ENCODE peak calls at places on chromosome 22, in six cellular contexts. M is adipocyte, S is ovary, D is HCT116, P is heart left ventricle, X is IMR-90. R is an unnamed sample.

GRCh38 chr22:42357634-42358296 is 74.4 kb downstream of the NFAM1 start:
- DNase-seq in M (no peak), S (no peak), D (no peak), P (peak; percentile 46), X (no peak), R (peak; percentile 34)

GRCh38 chr22:18947905-18948304 is 11.8 kb upstream of the PRODH start:
- DNase-seq in M (no peak), S (no peak), D (no peak), P (peak; percentile 1), X (no peak), R (no peak)

GRCh38 chr22:29517215-29517908 is 36.2 kb downstream of the THOC5 start:
- DNase-seq in M (no peak), S (no peak), D (no peak), P (peak; percentile 17), X (no peak), R (no peak)

GRCh38 chr22:48837341-48837935 is 990.2 kb downstream of the BRD1 start:
- DNase-seq in M (no peak), S (no peak), D (no peak), P (no peak), X (no peak), R (no peak)

GRCh38 chr22:39292002-39292401 is 27.4 kb downstream of the RPL3 start:
- DNase-seq in M (no peak), S (peak; percentile 59), D (no peak), P (no peak), X (no peak), R (peak; percentile 85)

GRCh38 chr22:42324991-42325710 is 54.7 kb upstream of the TCF20 start:
- DNase-seq in M (no peak), S (no peak), D (no peak), P (no peak), X (no peak), R (peak; percentile 6)

GRCh38 chr22:29359469-29359868 is 28.9 kb downstream of the AP1B1 start:
- DNase-seq in M (peak; percentile 70), S (peak; percentile 62), D (peak; percentile 16), P (peak; percentile 55), X (peak; percentile 53), R (peak; percentile 39)

GRCh38 chr22:41369089-41369745 is 12.5 kb upstream of the TEF start:
- DNase-seq in M (no peak), S (peak; percentile 47), D (no peak), P (no peak), X (no peak), R (no peak)

GRCh38 chr22:45597460-45598192 is 74.0 kb upstream of the ATXN10 start:
- DNase-seq in M (no peak), S (no peak), D (no peak), P (no peak), X (no peak), R (peak; percentile 88)

GRCh38 chr22:45554040-45554406 is 51.3 kb downstream of the FBLN1 start:
- DNase-seq in M (no peak), S (no peak), D (no peak), P (no peak), X (no peak), R (no peak)

GRCh38 chr22:46794491-46794890 is 32.0 kb downstream of the TBC1D22A start:
- DNase-seq in M (no peak), S (no peak), D (no peak), P (no peak), X (no peak), R (no peak)
- H3K36me3 ChIP-seq in M (peaks cover 27% of the 10 kb centered on the region), S (no peaks in the 10 kb centered on the region), D (peaks cover 6% of the 10 kb centered on the region), P (peaks cover 59% of the 10 kb centered on the region), X (peaks cover 30% of the 10 kb centered on the region), R (peaks cover 8% of the 10 kb centered on the region)

GRCh38 chr22:31567702-31568101 is 71.4 kb downstream of the SFI1 start:
- DNase-seq in M (no peak), S (no peak), D (no peak), P (no peak), X (no peak), R (no peak)
- H3K4me1 ChIP-seq in M (peaks cover 6% of the 10 kb centered on the region), S (no peaks in the 10 kb centered on the region), D (no peaks in the 10 kb centered on the region), P (no peaks in the 10 kb centered on the region), X (peaks cover 3% of the 10 kb centered on the region), R (no peaks in the 10 kb centered on the region)

GRCh38 chr22:19970479-19971275 is 29.1 kb upstream of the TXNRD2 start:
- DNase-seq in M (peak; percentile 77), S (peak; percentile 76), D (no peak), P (peak; percentile 56), X (peak; percentile 51), R (peak; percentile 63)

GRCh38 chr22:19970031-19970478 is 28.4 kb upstream of the TXNRD2 start:
- DNase-seq in M (no peak), S (no peak), D (no peak), P (no peak), X (no peak), R (no peak)

GRCh38 chr22:19972251-19972650 is 30.6 kb upstream of the TXNRD2 start:
- DNase-seq in M (no peak), S (no peak), D (no peak), P (no peak), X (no peak), R (no peak)

GRCh38 chr22:19972652-19973550 is 31.3 kb upstream of the TXNRD2 start:
- DNase-seq in M (no peak), S (no peak), D (no peak), P (no peak), X (no peak), R (no peak)

GRCh38 chr22:19971276-19972124 is 29.9 kb upstream of the TXNRD2 start:
- DNase-seq in M (no peak), S (no peak), D (no peak), P (no peak), X (no peak), R (no peak)
- H3K36me3 ChIP-seq in M (peaks cover 23% of the 10 kb centered on the region), S (no peaks in the 10 kb centered on the region), D (peaks cover 19% of the 10 kb centered on the region), P (peaks cover 43% of the 10 kb centered on the region), X (peaks cover 51% of the 10 kb centered on the region), R (no peaks in the 10 kb centered on the region)

GRCh38 chr22:22352376-22352999 is 107.9 kb downstream of the VPREB1 start:
- DNase-seq in M (no peak), S (no peak), D (no peak), P (no peak), X (no peak), R (no peak)
- H3K4me1 ChIP-seq in M (no peaks in the 10 kb centered on the region), S (no peaks in the 10 kb centered on the region), D (peaks cover 10% of the 10 kb centered on the region), P (no peaks in the 10 kb centered on the region), X (no peaks in the 10 kb centered on the region), R (no peaks in the 10 kb centered on the region)

GRCh38 chr22:50577697-50577986 is 585 bp downstream of the CPT1B start:
- DNase-seq in M (no peak), S (no peak), D (no peak), P (no peak), X (no peak), R (no peak)

GRCh38 chr22:50576806-50577696 is 1.2 kb downstream of the CPT1B start:
- DNase-seq in M (no peak), S (no peak), D (no peak), P (no peak), X (no peak), R (no peak)

GRCh38 chr22:50575426-50575941 is 2.7 kb downstream of the CPT1B start:
- DNase-seq in M (no peak), S (no peak), D (no peak), P (no peak), X (no peak), R (no peak)

GRCh38 chr22:50574383-50574755 is 3.9 kb downstream of the CPT1B start:
- DNase-seq in M (no peak), S (no peak), D (no peak), P (no peak), X (no peak), R (no peak)

GRCh38 chr22:50576070-50576469 is 2.2 kb downstream of the CPT1B start:
- DNase-seq in M (peak; percentile 9), S (no peak), D (peak; percentile 52), P (no peak), X (peak; percentile 44), R (peak; percentile 24)
- H3K36me3 ChIP-seq in M (peaks cover 7% of the 10 kb centered on the region), S (no peaks in the 10 kb centered on the region), D (no peaks in the 10 kb centered on the region), P (peaks cover 64% of the 10 kb centered on the region), X (peaks cover 2% of the 10 kb centered on the region), R (peaks cover 23% of the 10 kb centered on the region)

DNA sequence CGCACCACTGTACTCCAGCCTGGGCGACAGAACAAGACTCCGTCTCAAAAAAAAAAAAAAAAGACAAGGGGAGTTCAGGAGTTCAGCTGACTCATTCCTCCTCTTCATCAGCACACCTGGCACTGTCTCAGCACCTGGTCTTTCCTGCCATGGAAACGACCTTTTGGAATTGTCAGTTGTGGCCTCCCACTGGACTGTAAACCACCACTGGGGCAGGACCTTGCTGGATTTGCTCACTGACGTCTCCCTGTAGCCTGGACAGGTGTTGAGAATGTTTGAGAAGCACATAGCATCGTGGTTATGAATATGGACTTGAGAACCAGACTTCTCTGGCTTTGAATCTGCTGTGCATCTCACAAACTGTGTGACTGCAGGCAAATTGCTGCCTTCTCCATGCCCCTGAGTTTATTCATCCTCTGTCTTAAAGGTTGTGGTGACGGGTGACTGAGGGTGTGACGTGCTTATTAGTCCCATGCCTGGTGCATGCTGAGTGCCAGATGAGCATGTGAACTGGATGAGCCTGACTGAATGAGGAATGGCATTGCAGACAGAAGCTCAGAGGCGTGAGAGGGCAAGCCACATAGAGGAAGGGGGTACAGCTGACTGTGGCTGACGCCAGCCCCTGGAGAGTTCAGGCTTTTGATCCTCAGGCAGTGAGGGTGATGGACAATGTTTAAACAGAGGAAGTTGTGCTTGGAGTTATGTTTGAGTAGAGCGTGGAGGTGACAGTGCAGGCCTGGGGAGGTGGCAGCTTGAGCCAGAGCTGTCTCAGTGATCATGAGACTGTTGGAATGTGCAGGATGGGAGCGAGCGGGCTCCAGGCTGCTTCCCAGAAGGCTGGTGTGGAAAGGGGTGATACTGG is 12.7 kb downstream of the TOM1 start:
- DNase-seq in M (peak; percentile 15), S (peak; percentile 7), D (peak; percentile 16), P (no peak), X (peak; percentile 82), R (peak; percentile 84)
- H3K4me1 ChIP-seq in M (peaks cover 25% of the 10 kb centered on the region), S (peaks cover 10% of the 10 kb centered on the region), D (peaks cover 45% of the 10 kb centered on the region), P (peaks cover 67% of the 10 kb centered on the region), X (peaks cover 18% of the 10 kb centered on the region), R (peaks cover 64% of the 10 kb centered on the region)

DNA sequence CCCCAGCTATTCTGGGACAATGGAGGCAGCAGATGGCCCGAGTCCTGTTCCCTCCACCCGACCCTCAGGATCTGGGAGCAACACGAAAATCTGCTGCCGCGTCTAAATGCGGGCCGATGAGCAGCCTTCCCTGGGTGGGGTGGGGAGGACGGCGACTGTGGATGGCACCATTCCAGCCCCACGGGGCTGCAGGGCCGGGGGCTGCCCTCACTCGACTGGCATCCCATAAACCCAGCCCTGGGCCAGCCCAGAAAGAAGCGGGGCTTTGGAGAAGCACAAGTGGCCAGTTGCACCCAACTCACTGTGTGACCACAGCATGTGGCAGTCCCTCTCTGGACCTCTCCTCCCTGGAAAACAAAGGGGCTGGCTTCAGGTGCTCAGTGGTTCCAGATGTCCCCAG is 18.6 kb downstream of the MFNG start:
- DNase-seq in M (no peak), S (no peak), D (no peak), P (no peak), X (no peak), R (no peak)
- H3K36me3 ChIP-seq in M (no peaks in the 10 kb centered on the region), S (no peaks in the 10 kb centered on the region), D (no peaks in the 10 kb centered on the region), P (peaks cover 39% of the 10 kb centered on the region), X (no peaks in the 10 kb centered on the region), R (no peaks in the 10 kb centered on the region)